ENCODE peak calls at places on chromosomes 2 and 18, in five cellular contexts. O is HepG2, Z is K562, D is GM12878, N is H1. A is an unnamed sample.

GRCh38 chr2:12032421-12032820 is 286.0 kb downstream of the LPIN1 start:
- DNase-seq in Z (no peak), N (no peak), O (no peak), D (peak; percentile 71), A (no peak)

GRCh38 chr2:214649440-214650205 is 159.9 kb downstream of the BARD1 start:
- DNase-seq in O (no peak), D (no peak), N (no peak), Z (no peak), A (no peak)

GRCh38 chr2:174024524-174025270 is 59.5 kb upstream of the SP3 start:
- DNase-seq in D (no peak), Z (no peak), O (no peak), N (no peak), A (no peak)

GRCh38 chr2:172968061-172968469 is 107.6 kb upstream of the MAP3K20 start:
- DNase-seq in O (peak; percentile 20), D (no peak), Z (no peak), N (no peak), A (no peak)

GRCh38 chr2:235619544-235619943 is 125.7 kb downstream of the AGAP1 start:
- DNase-seq in N (no peak), Z (no peak), D (no peak), O (no peak), A (no peak)

GRCh38 chr18:42418121-42418520 is 463.1 kb downstream of the PIK3C3 start:
- DNase-seq in O (no peak), D (no peak), Z (no peak), N (no peak), A (no peak)

GRCh38 chr2:9846554-9846953 is 3.3 kb downstream of the TAF1B start:
- DNase-seq in Z (no peak), D (no peak), N (no peak), O (no peak), A (no peak)

GRCh38 chr2:27448381-27448780 is 6.2 kb downstream of the KRTCAP3 start:
- DNase-seq in O (no peak), Z (no peak), N (no peak), D (no peak), A (no peak)

GRCh38 chr18:28127763-28128737 is 48.9 kb downstream of the CDH2 start:
- DNase-seq in O (peak; percentile 92), D (no peak), Z (no peak), N (no peak), A (no peak)

GRCh38 chr18:36756262-36756661 is 72.5 kb downstream of the TPGS2 start:
- DNase-seq in D (no peak), O (no peak), N (no peak), Z (no peak), A (no peak)

GRCh38 chr2:61180686-61181085 is 18.7 kb downstream of the C2orf74 start:
- DNase-seq in O (no peak), Z (no peak), D (no peak), N (no peak), A (no peak)

GRCh38 chr2:23659328-23659727 is 267.6 kb downstream of the ATAD2B start:
- DNase-seq in O (no peak), D (no peak), N (no peak), Z (no peak), A (no peak)

GRCh38 chr2:237726401-237726830 is 72.2 kb upstream of the RBM44 start:
- DNase-seq in N (no peak), O (no peak), Z (no peak), D (no peak), A (no peak)

GRCh38 chr2:33616873-33617272 is 17.8 kb upstream of the FAM98A start:
- DNase-seq in O (no peak), N (no peak), D (peak; percentile 35), Z (no peak), A (no peak)

GRCh38 chr2:207873794-207874193 is 104.1 kb upstream of the FZD5 start:
- DNase-seq in O (no peak), D (no peak), N (no peak), Z (no peak), A (no peak)

GRCh38 chr2:31049913-31050588 is 88.2 kb downstream of the GALNT14 start:
- DNase-seq in N (no peak), Z (no peak), D (no peak), O (no peak), A (no peak)

GRCh38 chr18:50886914-50887313 is 8.0 kb downstream of the ME2 start:
- DNase-seq in O (no peak), Z (no peak), D (no peak), N (no peak), A (no peak)

GRCh38 chr2:181780159-181781081 is 100.1 kb upstream of the NEUROD1 start:
- DNase-seq in D (no peak), N (no peak), O (no peak), Z (no peak), A (no peak)

GRCh38 chr2:48423376-48423775 is 106.6 kb upstream of the STON1 start:
- DNase-seq in O (no peak), N (no peak), Z (no peak), D (no peak), A (no peak)

GRCh38 chr2:222242532-222242931 is 56.3 kb downstream of the PAX3 start:
- DNase-seq in N (no peak), O (no peak), D (no peak), Z (no peak), A (no peak)

GRCh38 chr2:217231212-217231611 is 371.3 kb upstream of the TNP1 start:
- DNase-seq in O (no peak), N (no peak), Z (no peak), D (no peak), A (no peak)

GRCh38 chr18:36297419-36298112 is at the start of gene FHOD3:
- DNase-seq in Z (peak; percentile 90), N (no peak), O (no peak), D (no peak), A (no peak)

GRCh38 chr2:236862526-236862925 is 223.2 kb upstream of the COPS8 start:
- DNase-seq in Z (no peak), O (no peak), D (no peak), N (no peak), A (no peak)

GRCh38 chr18:9817286-9817685 is 68.5 kb upstream of the TXNDC2 start:
- DNase-seq in D (no peak), Z (no peak), N (no peak), O (no peak), A (no peak)

GRCh38 chr2:16552202-16552601 is 113.4 kb downstream of the CYRIA start:
- DNase-seq in Z (no peak), N (no peak), O (no peak), D (no peak), A (no peak)

GRCh38 chr2:138787053-138787666 is 7.0 kb upstream of the NXPH2 start:
- DNase-seq in D (no peak), O (peak; percentile 44), N (no peak), Z (no peak), A (peak; percentile 31)

DNA sequence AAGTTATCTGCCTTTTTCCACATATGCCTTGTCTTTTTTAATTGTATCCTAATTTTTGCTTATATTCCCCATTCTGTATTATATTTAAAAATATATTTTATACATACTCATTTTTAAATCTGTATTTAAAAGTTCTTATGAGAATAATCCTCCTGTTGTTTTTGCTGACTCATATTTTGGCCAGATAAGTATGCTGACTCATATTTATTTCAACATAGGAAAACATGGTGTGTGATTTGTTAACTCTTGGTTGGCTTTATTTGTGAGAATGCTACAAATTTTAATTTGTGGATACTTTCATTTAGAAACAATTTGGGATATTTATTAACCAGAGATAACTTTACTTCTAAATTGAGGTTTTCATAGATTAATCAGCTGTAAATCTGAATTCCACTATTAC is 587.7 kb downstream of the CPS1 start:
- DNase-seq in O (no peak), N (no peak), Z (no peak), D (no peak), A (peak; percentile 7)
- H3K9ac ChIP-seq in O (no peak overlapping the region), N (no peak overlapping the region), Z (no peak overlapping the region), D (no peak overlapping the region), A (no peak overlapping the region)

DNA sequence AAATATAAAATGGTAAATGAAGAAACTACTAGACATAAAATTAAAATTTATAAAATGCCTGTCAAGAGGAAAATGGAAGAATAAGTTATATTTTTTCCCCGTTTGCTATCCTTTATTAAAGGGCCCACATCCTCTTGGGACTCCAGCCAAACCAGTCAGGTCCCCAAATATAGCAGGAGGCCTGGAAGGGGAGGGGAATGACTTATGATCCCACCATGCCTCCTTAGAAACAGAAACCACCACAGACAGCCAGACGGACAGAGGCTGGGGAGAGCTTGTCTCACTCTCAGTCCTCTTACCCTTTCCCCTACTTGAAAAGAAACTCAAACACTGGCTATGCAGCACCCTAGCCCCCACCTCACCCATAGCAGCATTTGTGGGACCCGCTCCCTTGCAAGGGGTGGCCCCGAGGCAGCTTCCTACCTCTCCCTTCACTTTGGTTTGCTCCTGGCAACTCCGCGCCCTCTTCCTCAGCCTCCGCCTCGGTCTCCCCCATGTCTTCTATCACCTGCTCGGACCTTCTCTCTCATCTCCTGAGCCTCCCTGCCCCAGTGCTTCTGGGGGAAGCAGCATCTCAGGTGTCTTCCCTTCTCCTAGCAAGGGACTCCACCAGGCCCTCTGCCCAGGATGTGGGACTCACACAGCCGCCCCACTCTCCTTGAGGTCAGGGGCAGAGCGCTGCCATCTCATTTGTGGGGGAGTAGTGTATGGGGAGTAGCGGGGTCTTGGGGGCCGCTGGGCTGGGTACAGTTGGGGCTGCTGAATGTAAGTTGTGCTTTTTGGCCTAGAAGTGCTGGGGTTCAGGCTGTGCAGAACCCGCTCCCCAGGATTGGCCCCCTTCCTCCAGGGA is 37.4 kb upstream of the ANKRD62 start:
- DNase-seq in Z (no peak), O (no peak), N (no peak), D (no peak), A (no peak)
- TF ChIP-seq ZNF274 in Z (no peak), O (no peak), N (no peak), D (no peak), A (no peak)

GRCh38 chr2:75020476-75020875 is 62.0 kb downstream of the POLE4 start:
- DNase-seq in D (no peak), O (no peak), Z (no peak), N (no peak), A (no peak)

GRCh38 chr2:75022516-75022915 is 64.1 kb downstream of the POLE4 start:
- DNase-seq in O (no peak), N (no peak), Z (no peak), D (no peak), A (no peak)

GRCh38 chr2:75018162-75018561 is 59.7 kb downstream of the POLE4 start:
- DNase-seq in O (no peak), N (no peak), Z (no peak), D (no peak), A (no peak)

GRCh38 chr2:75025216-75025615 is 66.8 kb downstream of the POLE4 start:
- DNase-seq in Z (no peak), O (no peak), N (no peak), D (no peak), A (no peak)

GRCh38 chr2:75021672-75022071 is 63.2 kb downstream of the POLE4 start:
- DNase-seq in Z (no peak), D (no peak), O (peak; percentile 91), N (no peak), A (no peak)
- H3K9ac ChIP-seq in Z (no peak overlapping the region), D (no peak overlapping the region), O (no peak overlapping the region), N (no peak overlapping the region), A (no peak overlapping the region)

GRCh38 chr2:200079356-200079755 is 124.0 kb downstream of the MAIP1 start:
- DNase-seq in O (no peak), Z (no peak), N (no peak), D (no peak), A (no peak)

GRCh38 chr2:200081221-200081620 is 125.8 kb downstream of the MAIP1 start:
- DNase-seq in D (no peak), O (no peak), Z (no peak), N (no peak), A (no peak)

GRCh38 chr2:200077838-200078237 is 122.5 kb downstream of the MAIP1 start:
- DNase-seq in N (no peak), Z (no peak), D (no peak), O (no peak), A (no peak)

GRCh38 chr2:200077210-200077650 is 121.8 kb downstream of the MAIP1 start:
- DNase-seq in D (no peak), O (peak; percentile 92), N (no peak), Z (no peak), A (no peak)
- TF ChIP-seq ZNF274 in D (no peak), O (no peak), N (no peak), Z (no peak), A (no peak)

A was measured in HCT116.